ENCODE peak calls at places on chromosomes 12 and 14, in eight cellular contexts. K is HFFc6, J is astrocyte of the spinal cord, Z is stomach, W is fibroblast of the aortic adventitia, M is fibroblast of lung, N is astrocyte of the cerebellum, D is upper lobe of right lung. S is an unnamed sample.

GRCh38 chr14:33118653-33119052 is 180.0 kb downstream of the NPAS3 start:
- DNase-seq in K (no peak), J (peak), Z (no peak), W (no peak), M (no peak), N (no peak), D (no peak), S (no peak)

GRCh38 chr12:78835493-78835892 is 29.1 kb upstream of the SYT1 start:
- DNase-seq in K (no peak), J (no peak), Z (no peak), W (no peak), M (no peak), N (no peak), D (no peak), S (no peak)

GRCh38 chr12:128789356-128789929 is 34.3 kb downstream of the SLC15A4 start:
- DNase-seq in K (no peak), J (no peak), Z (no peak), W (no peak), M (no peak), N (no peak), D (peak), S (no peak)

GRCh38 chr14:71311061-71311460 is 403.8 kb downstream of the PCNX1 start:
- DNase-seq in K (no peak), J (no peak), Z (no peak), W (no peak), M (no peak), N (no peak), D (no peak), S (no peak)

GRCh38 chr12:96383991-96384390 is 16.2 kb downstream of the CDK17 start:
- DNase-seq in K (peak), J (peak), Z (no peak), W (peak), M (no peak), N (peak), D (no peak), S (no peak)

GRCh38 chr14:68306934-68307758 is 485.7 kb downstream of the ZFP36L1 start:
- DNase-seq in K (no peak), J (peak), Z (peak), W (peak), M (peak), N (no peak), D (no peak), S (peak)

GRCh38 chr12:59069481-59069880 is 149.2 kb upstream of the LRIG3 start:
- DNase-seq in K (no peak), J (no peak), Z (no peak), W (peak), M (no peak), N (no peak), D (no peak), S (no peak)

GRCh38 chr12:23771230-23771949 is 178.1 kb downstream of the SOX5 start:
- DNase-seq in K (no peak), J (peak), Z (no peak), W (peak), M (no peak), N (no peak), D (no peak), S (no peak)

GRCh38 chr14:101475468-101476257 is 85.6 kb upstream of the DIO3 start:
- DNase-seq in K (peak), J (peak), Z (peak), W (peak), M (peak), N (peak), D (peak), S (peak)

GRCh38 chr12:91845365-91845764 is 300.3 kb downstream of the BTG1 start:
- DNase-seq in K (no peak), J (no peak), Z (no peak), W (no peak), M (no peak), N (no peak), D (no peak), S (no peak)

GRCh38 chr12:4034926-4035325 is 161.7 kb upstream of the PARP11 start:
- DNase-seq in K (no peak), J (no peak), Z (no peak), W (no peak), M (peak), N (no peak), D (no peak), S (no peak)

GRCh38 chr14:68552597-68552996 is 240.3 kb downstream of the ZFP36L1 start:
- DNase-seq in K (no peak), J (peak), Z (no peak), W (peak), M (peak), N (peak), D (no peak), S (no peak)

GRCh38 chr12:119180380-119181040 is 1.8 kb downstream of the HSPB8 start:
- DNase-seq in K (peak), J (peak), Z (peak), W (peak), M (peak), N (no peak), D (no peak), S (no peak)

GRCh38 chr14:47332099-47332498 is 343.3 kb downstream of the MDGA2 start:
- DNase-seq in K (no peak), J (no peak), Z (no peak), W (no peak), M (no peak), N (no peak), D (no peak), S (no peak)

GRCh38 chr12:46468159-46468558 is 95.6 kb upstream of the SLC38A2 start:
- DNase-seq in K (no peak), J (peak), Z (peak), W (no peak), M (no peak), N (no peak), D (no peak), S (no peak)

GRCh38 chr12:121861549-121862254 is 3.0 kb upstream of the HPD start:
- DNase-seq in K (peak), J (peak), Z (no peak), W (peak), M (peak), N (no peak), D (no peak), S (peak)

GRCh38 chr12:108079731-108080130 is 49.4 kb upstream of the WSCD2 start:
- DNase-seq in K (no peak), J (no peak), Z (no peak), W (no peak), M (no peak), N (no peak), D (no peak), S (no peak)

GRCh38 chr14:38989917-38990546 is 113.0 kb downstream of the SEC23A start:
- DNase-seq in K (no peak), J (no peak), Z (no peak), W (no peak), M (no peak), N (no peak), D (no peak), S (no peak)

GRCh38 chr14:74510211-74510931 is 16.8 kb downstream of the ISCA2 start:
- DNase-seq in K (no peak), J (peak), Z (no peak), W (no peak), M (peak), N (no peak), D (peak), S (peak)

GRCh38 chr14:102878970-102879460 is 43.4 kb upstream of the AMN start:
- DNase-seq in K (peak), J (no peak), Z (no peak), W (no peak), M (no peak), N (no peak), D (no peak), S (peak)

GRCh38 chr14:67410313-67410712 is 1.7 kb downstream of the PLEK2 start:
- DNase-seq in K (no peak), J (no peak), Z (peak), W (no peak), M (no peak), N (no peak), D (no peak), S (peak)

GRCh38 chr14:100285021-100285912 is 21.0 kb downstream of the SLC25A29 start:
- DNase-seq in K (peak), J (peak), Z (peak), W (peak), M (peak), N (no peak), D (peak), S (peak)

GRCh38 chr14:100391777-100392176 is 68.6 kb downstream of the SLC25A47 start:
- DNase-seq in K (peak), J (no peak), Z (no peak), W (no peak), M (peak), N (no peak), D (no peak), S (no peak)

DNA sequence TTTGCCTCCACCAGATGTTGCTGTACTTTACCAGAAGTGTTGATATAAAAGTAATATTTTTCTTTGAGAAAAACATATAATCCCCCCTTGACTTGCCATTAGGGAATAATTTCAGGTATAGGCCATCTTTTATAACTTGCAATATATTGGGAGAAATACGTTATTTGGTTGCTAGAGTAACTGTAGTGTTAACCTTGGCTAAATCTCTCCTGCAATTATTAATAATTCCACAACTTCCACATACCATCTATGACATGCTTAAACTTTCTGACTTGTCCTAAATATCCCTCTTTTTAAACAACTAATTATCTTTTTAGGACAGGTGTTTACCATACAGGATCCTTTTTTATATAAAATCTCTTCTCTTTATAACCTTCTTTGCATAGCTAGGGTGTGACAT is 1048.2 kb downstream of the SLC16A7 start:
- DNase-seq in K (no peak), J (peak), Z (no peak), W (no peak), M (no peak), N (no peak), D (no peak), S (no peak)
- TF ChIP-seq CTCF in K (no peak), J (no peak), Z (no peak), W (no peak), M (no peak), N (no peak), D (no peak), S (no peak)

GRCh38 chr12:11722071-11722470 is 72.6 kb downstream of the ETV6 start:
- DNase-seq in K (no peak), J (no peak), Z (no peak), W (no peak), M (no peak), N (no peak), D (no peak), S (no peak)
- TF ChIP-seq CTCF in K (peak), J (no peak), Z (no peak), W (no peak), M (no peak), N (no peak), D (no peak), S (no peak)

GRCh38 chr12:56105503-56105902 is 1.1 kb downstream of the PA2G4 start:
- DNase-seq in K (no peak), J (no peak), Z (no peak), W (no peak), M (no peak), N (no peak), D (no peak), S (no peak)

GRCh38 chr12:56103823-56104108 is 593 bp upstream of the PA2G4 start:
- DNase-seq in K (no peak), J (no peak), Z (no peak), W (no peak), M (no peak), N (no peak), D (no peak), S (no peak)

GRCh38 chr12:56103066-56103711 is 1.2 kb upstream of the PA2G4 start:
- DNase-seq in K (no peak), J (no peak), Z (no peak), W (no peak), M (no peak), N (no peak), D (no peak), S (peak)

GRCh38 chr12:56104109-56104814 is at the start of gene PA2G4:
- DNase-seq in K (peak), J (peak), Z (peak), W (peak), M (peak), N (peak), D (peak), S (peak)

DNA sequence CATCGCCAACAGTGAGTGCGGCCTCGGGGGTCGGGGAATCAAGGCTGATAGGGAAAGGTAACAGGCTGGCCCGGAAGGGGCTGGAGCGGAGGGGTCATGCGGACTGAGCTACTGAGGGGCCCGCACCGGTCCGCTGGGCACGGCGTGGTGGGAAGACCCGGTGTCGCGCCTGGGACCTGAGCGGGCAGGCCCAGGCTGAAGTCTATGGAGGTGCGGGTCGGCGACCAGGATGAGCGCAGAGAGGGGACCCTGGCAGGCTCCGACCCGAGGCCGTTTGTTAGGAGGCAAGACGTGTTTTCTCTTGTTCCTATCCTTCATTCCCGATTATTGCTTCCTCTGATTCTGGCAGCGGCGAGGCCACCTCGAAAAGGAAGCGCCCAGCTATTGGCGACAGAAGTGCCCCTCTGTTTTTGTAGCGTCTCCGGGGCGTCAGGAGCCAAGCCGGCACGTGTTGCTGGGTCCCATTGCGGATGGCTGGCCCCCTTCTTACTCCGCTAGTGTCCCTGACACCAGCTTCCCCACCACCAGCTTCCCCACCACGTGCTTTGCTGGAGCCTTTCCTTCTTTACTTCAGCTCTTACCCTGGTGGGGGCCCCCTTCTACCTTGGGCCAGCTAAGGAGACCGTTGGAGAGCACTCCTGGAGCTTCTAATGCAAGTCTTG is 587 bp downstream of the PA2G4 start:
- DNase-seq in K (no peak), J (no peak), Z (peak), W (no peak), M (no peak), N (no peak), D (no peak), S (no peak)
- TF ChIP-seq CTCF in K (peak), J (peak), Z (no peak), W (no peak), M (no peak), N (no peak), D (no peak), S (no peak)

GRCh38 chr12:20440408-20440807 is 72.1 kb downstream of the PDE3A start:
- DNase-seq in K (no peak), J (no peak), Z (no peak), W (no peak), M (no peak), N (no peak), D (no peak), S (no peak)
- TF ChIP-seq CTCF in K (no peak), J (no peak), Z (no peak), W (no peak), M (no peak), N (no peak), D (no peak), S (no peak)

GRCh38 chr12:123388218-123388947 is 4.5 kb downstream of the KMT5A start:
- DNase-seq in K (peak), J (peak), Z (peak), W (peak), M (peak), N (no peak), D (peak), S (peak)
- TF ChIP-seq CTCF in K (no peak), J (no peak), Z (no peak), W (no peak), M (no peak), N (no peak), D (peak), S (no peak)